ENCODE peak calls at places on chromosome 9, in four cellular contexts. G is Right ventricle myocardium superior, I is Caco-2, W is NCI-H1092. N is an unnamed sample.

GRCh38 chr9:107953556-107954158 is 464.1 kb upstream of the KLF4 start:
- DNase-seq in G (no peak), I (no peak), W (no peak), N (no peak)

GRCh38 chr9:2740616-2741015 is 23.3 kb downstream of the KCNV2 start:
- DNase-seq in G (no peak), I (no peak), W (no peak), N (no peak)

GRCh38 chr9:27717991-27718390 is 144.7 kb upstream of the C9orf72 start:
- DNase-seq in G (no peak), I (no peak), W (no peak), N (no peak)

GRCh38 chr9:99105152-99106043 is 485 bp downstream of the TGFBR1 start:
- DNase-seq in G (peak; percentile 88), I (peak; percentile 73), W (peak; percentile 7), N (peak; percentile 72)

GRCh38 chr9:2666569-2666968 is 45.0 kb downstream of the VLDLR start:
- DNase-seq in G (no peak), I (no peak), W (no peak), N (no peak)

GRCh38 chr9:85586684-85587083 is 155.1 kb downstream of the AGTPBP1 start:
- DNase-seq in G (no peak), I (no peak), W (no peak), N (no peak)

GRCh38 chr9:122190597-122191381 is 31.1 kb downstream of the MORN5 start:
- DNase-seq in G (no peak), I (no peak), W (no peak), N (no peak)

GRCh38 chr9:33765411-33765810 is 29.9 kb upstream of the PRSS3 start:
- DNase-seq in G (no peak), I (no peak), W (no peak), N (peak; percentile 57)

N was measured in trophoblast cell.